ENCODE peak calls at places on chromosome 22, in eight cellular contexts. V is heart right ventricle; F is A549; P is CD4-positive, alpha-beta T cell; S is right lobe of liver; K is upper lobe of right lung; Q is neural crest cell; A is stomach. C is an unnamed sample.

GRCh38 chr22:38314992-38315800 is 2.0 kb downstream of the CSNK1E start:
- DNase-seq in V (no peak), Q (no peak), K (no peak), P (no peak), F (no peak), S (no peak), A (peak; percentile 36), C (peak; percentile 29)

GRCh38 chr22:42222140-42222539 is 48.3 kb downstream of the TCF20 start:
- DNase-seq in S (no peak), A (no peak), F (no peak), V (no peak), Q (no peak), P (no peak), K (no peak), C (no peak)

GRCh38 chr22:30822216-30823014 is 127.7 kb downstream of the OSBP2 start:
- DNase-seq in K (peak; percentile 49), F (no peak), Q (peak; percentile 16), S (no peak), V (no peak), A (no peak), P (no peak), C (no peak)

GRCh38 chr22:25745341-25746011 is 3.5 kb downstream of the MYO18B start:
- DNase-seq in Q (no peak), F (no peak), V (no peak), S (no peak), K (no peak), P (no peak), A (no peak), C (no peak)

GRCh38 chr22:29972121-29972520 is 89.1 kb downstream of the MTMR3 start:
- DNase-seq in F (no peak), K (no peak), V (no peak), Q (no peak), P (no peak), S (no peak), A (no peak), C (no peak)

GRCh38 chr22:37749831-37750595 is 53.2 kb downstream of the TRIOBP start:
- DNase-seq in K (no peak), A (no peak), V (no peak), F (no peak), P (no peak), Q (no peak), S (no peak), C (peak; percentile 74)

GRCh38 chr22:33315954-33316353 is 257.8 kb upstream of the SYN3 start:
- DNase-seq in F (no peak), K (no peak), V (no peak), P (no peak), A (no peak), Q (no peak), S (no peak), C (no peak)

GRCh38 chr22:19988965-19989724 is 27.5 kb downstream of the ARVCF start:
- DNase-seq in S (peak; percentile 60), F (no peak), Q (no peak), P (no peak), V (peak; percentile 39), K (no peak), A (no peak), C (no peak)

GRCh38 chr22:19909350-19910179 is 32.0 kb upstream of the COMT start:
- DNase-seq in V (peak; percentile 84), F (peak; percentile 60), K (peak; percentile 88), P (peak; percentile 90), S (peak; percentile 80), Q (peak; percentile 86), A (peak; percentile 89), C (peak; percentile 86)

GRCh38 chr22:46030241-46030880 is 53.4 kb upstream of the WNT7B start:
- DNase-seq in A (no peak), P (no peak), Q (no peak), F (no peak), V (peak; percentile 54), K (peak; percentile 36), S (peak; percentile 41), C (no peak)

GRCh38 chr22:42721045-42721434 is 370 bp upstream of the A4GALT start:
- DNase-seq in A (no peak), Q (no peak), P (no peak), K (no peak), V (no peak), S (no peak), F (no peak), C (no peak)

GRCh38 chr22:46649176-46650077 is 29.2 kb downstream of the GRAMD4 start:
- DNase-seq in A (peak; percentile 39), V (peak; percentile 72), K (no peak), Q (no peak), P (no peak), F (peak; percentile 63), S (no peak), C (peak; percentile 81)

GRCh38 chr22:45318558-45319318 is 9.0 kb downstream of the FAM118A start:
- DNase-seq in K (no peak), S (no peak), Q (no peak), V (no peak), P (peak; percentile 46), A (no peak), F (no peak), C (no peak)

GRCh38 chr22:49005557-49005956 is 822.1 kb downstream of the BRD1 start:
- DNase-seq in K (no peak), Q (no peak), F (no peak), A (no peak), P (peak; percentile 6), S (peak; percentile 9), V (no peak), C (no peak)

GRCh38 chr22:25658641-25659040 is 83.3 kb upstream of the MYO18B start:
- DNase-seq in F (no peak), S (no peak), Q (no peak), K (no peak), V (no peak), A (no peak), P (no peak), C (no peak)

GRCh38 chr22:39738746-39739145 is 154.8 kb downstream of the ENTHD1 start:
- DNase-seq in A (no peak), P (no peak), V (no peak), K (no peak), S (no peak), Q (no peak), F (no peak), C (no peak)

DNA sequence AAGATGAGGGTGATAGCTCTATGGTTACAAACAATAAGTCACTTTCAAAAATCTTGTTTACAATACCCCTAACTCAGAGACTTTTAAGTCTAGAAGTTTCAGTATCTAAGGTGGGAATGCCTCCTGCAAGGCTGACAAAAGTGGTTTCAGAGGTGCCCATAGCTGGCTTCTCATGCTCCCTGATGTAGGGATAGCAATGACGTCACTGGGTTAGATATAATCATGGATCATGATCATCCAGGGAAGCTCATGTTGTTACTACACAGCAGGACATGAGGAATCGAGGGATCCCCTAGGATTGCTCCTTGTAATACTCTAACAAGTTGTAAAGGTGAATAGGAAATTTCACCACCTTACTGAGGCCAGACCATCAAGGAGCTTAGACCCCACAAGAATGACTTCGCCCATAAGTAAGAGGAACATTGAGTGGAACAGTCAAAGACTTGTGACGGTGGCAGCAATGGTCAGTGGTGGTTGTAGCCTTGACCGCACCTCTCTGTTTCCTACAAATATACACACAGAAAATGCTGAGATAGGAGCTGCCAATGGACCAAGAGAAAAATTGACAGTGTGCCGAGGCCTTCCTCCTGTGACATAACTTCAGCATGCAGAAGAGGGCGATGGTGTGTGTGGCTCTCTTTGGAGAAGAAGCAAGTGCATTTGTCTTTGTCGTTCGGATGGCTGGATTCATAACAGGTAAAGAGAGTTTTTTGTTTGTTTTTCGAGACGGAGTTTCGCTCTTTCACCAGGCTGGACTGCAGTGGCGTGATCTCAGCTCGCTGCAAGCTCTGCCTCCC is 15.6 kb downstream of the APOL4 start:
- DNase-seq in A (no peak), F (no peak), S (no peak), Q (no peak), P (no peak), V (no peak), K (no peak), C (no peak)
- TF ChIP-seq CTCF in A (no peak), F (no peak), S (no peak), Q (no peak), P (no peak), V (no peak), K (no peak), C (no peak)

GRCh38 chr22:23072911-23073491 is 2.7 kb downstream of the GNAZ start:
- DNase-seq in K (peak; percentile 37), V (no peak), A (no peak), S (peak; percentile 26), Q (no peak), F (no peak), P (no peak), C (no peak)

GRCh38 chr22:23074451-23074850 is 4.1 kb downstream of the GNAZ start:
- DNase-seq in Q (no peak), S (peak; percentile 39), F (no peak), P (no peak), V (no peak), K (peak; percentile 52), A (no peak), C (no peak)

GRCh38 chr22:23075050-23075449 is 4.7 kb downstream of the GNAZ start:
- DNase-seq in Q (no peak), K (peak; percentile 55), F (no peak), A (no peak), V (no peak), P (no peak), S (peak; percentile 31), C (no peak)

GRCh38 chr22:23072035-23072910 is 2.0 kb downstream of the GNAZ start:
- DNase-seq in V (no peak), A (no peak), P (no peak), K (peak; percentile 36), F (no peak), Q (no peak), S (peak; percentile 45), C (no peak)

GRCh38 chr22:23073506-23074229 is 3.3 kb downstream of the GNAZ start:
- DNase-seq in A (no peak), K (peak; percentile 39), Q (no peak), F (no peak), S (peak; percentile 25), V (no peak), P (no peak), C (no peak)
- TF ChIP-seq CTCF in A (no peak), K (no peak), Q (no peak), F (no peak), S (no peak), V (no peak), P (no peak), C (no peak)

DNA sequence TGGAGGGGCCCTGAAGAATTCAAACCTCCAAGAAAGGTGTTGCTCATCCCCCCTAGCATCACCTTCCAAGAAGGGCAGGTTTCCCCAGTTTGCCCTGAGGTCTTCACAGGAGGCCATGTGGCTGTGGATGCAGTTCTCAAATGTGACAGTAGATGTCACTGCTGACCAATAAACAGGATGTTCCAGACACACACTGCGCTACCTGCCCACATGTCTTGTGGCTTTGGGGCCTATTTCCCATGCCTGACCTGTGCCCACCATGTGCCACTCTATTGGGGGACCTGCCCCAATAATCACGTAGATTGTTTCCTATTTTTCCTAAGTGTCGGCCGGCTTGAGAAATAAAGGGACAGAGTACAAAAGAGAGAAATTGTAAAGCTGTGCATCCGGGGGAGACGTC is 4.5 kb downstream of the GSTT2 start:
- DNase-seq in V (no peak), P (no peak), F (no peak), A (no peak), K (peak; percentile 42), S (no peak), Q (no peak), C (no peak)
- TF ChIP-seq CTCF in V (no peak), P (peak; percentile 50), F (peak; percentile 59), A (no peak), K (peak; percentile 68), S (no peak), Q (no peak), C (peak; percentile 30)

DNA sequence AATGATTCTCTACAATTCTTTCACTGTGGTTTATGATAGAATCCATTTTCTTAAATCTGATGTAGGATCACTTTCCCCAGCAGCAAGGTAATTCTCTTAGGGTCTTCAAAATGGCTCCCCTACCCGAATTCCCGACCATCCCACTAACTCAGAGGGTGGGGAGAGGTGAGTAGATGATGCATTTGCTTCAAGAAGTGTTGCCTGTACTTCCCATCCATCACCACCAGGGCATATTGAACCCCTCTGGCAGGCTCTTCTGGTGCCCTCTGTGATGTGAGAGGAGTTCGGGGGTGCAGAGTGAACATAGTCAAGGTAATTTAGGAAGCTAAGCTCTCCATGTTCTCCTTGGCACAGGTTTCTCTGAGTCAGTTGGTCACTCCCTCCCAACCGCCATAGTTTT is 52.3 kb downstream of the ZNRF3 start:
- DNase-seq in K (no peak), A (no peak), V (no peak), P (no peak), Q (no peak), F (no peak), S (no peak), C (no peak)
- TF ChIP-seq CTCF in K (peak; percentile 20), A (no peak), V (no peak), P (no peak), Q (peak; percentile 51), F (no peak), S (no peak), C (no peak)